ENCODE peak calls at places on chromosomes 13 and 19, in seven cellular contexts. One of them, this sample, is unnamed. For H3K9me3, the result is how much of the 10 kb centered on the place peaks cover.

GRCh38 chr19:5621311-5621944 is 1.1 kb downstream of the SAFB2 start:
- DNase-seq in AG04450: no peak
- DNase-seq in CD4-positive, alpha-beta T cell: no peak
- DNase-seq in ovary: peak
- DNase-seq in Caco-2: no peak
- DNase-seq in psoas muscle: no peak
- DNase-seq in stomach: peak
- DNase-seq in this sample: no peak

GRCh38 chr13:38707433-38707832 is 20.6 kb downstream of the FREM2 start:
- DNase-seq in psoas muscle: no peak
- DNase-seq in Caco-2: no peak
- DNase-seq in AG04450: no peak
- DNase-seq in stomach: no peak
- DNase-seq in CD4-positive, alpha-beta T cell: no peak
- DNase-seq in ovary: no peak
- DNase-seq in this sample: no peak

GRCh38 chr13:36395280-36395679 is 37.0 kb upstream of the CCNA1 start:
- DNase-seq in ovary: no peak
- DNase-seq in AG04450: peak
- DNase-seq in psoas muscle: no peak
- DNase-seq in CD4-positive, alpha-beta T cell: no peak
- DNase-seq in Caco-2: no peak
- DNase-seq in stomach: no peak
- DNase-seq in this sample: no peak

GRCh38 chr13:109206616-109207015 is 577.2 kb downstream of the MYO16 start:
- DNase-seq in Caco-2: no peak
- DNase-seq in AG04450: no peak
- DNase-seq in psoas muscle: no peak
- DNase-seq in stomach: no peak
- DNase-seq in ovary: no peak
- DNase-seq in CD4-positive, alpha-beta T cell: no peak
- DNase-seq in this sample: no peak

GRCh38 chr13:52906122-52906903 is 57.9 kb upstream of the PCDH8 start:
- DNase-seq in stomach: no peak
- DNase-seq in ovary: no peak
- DNase-seq in psoas muscle: no peak
- DNase-seq in Caco-2: no peak
- DNase-seq in AG04450: no peak
- DNase-seq in CD4-positive, alpha-beta T cell: no peak
- DNase-seq in this sample: no peak

GRCh38 chr13:90135558-90135957 is 1211.9 kb upstream of the MIR17HG start:
- DNase-seq in Caco-2: no peak
- DNase-seq in ovary: no peak
- DNase-seq in CD4-positive, alpha-beta T cell: no peak
- DNase-seq in stomach: no peak
- DNase-seq in AG04450: no peak
- DNase-seq in psoas muscle: no peak
- DNase-seq in this sample: no peak

GRCh38 chr19:6717036-6717435 is 3.4 kb downstream of the C3 start:
- DNase-seq in Caco-2: no peak
- DNase-seq in stomach: no peak
- DNase-seq in ovary: no peak
- DNase-seq in CD4-positive, alpha-beta T cell: no peak
- DNase-seq in AG04450: no peak
- DNase-seq in psoas muscle: no peak
- DNase-seq in this sample: no peak

GRCh38 chr19:3534375-3535234 is 4.4 kb upstream of the TEKTIP1 start:
- DNase-seq in ovary: no peak
- DNase-seq in Caco-2: no peak
- DNase-seq in stomach: no peak
- DNase-seq in CD4-positive, alpha-beta T cell: no peak
- DNase-seq in psoas muscle: no peak
- DNase-seq in AG04450: no peak
- DNase-seq in this sample: no peak

GRCh38 chr13:81568824-81569223 is 1227.9 kb upstream of the SPRY2 start:
- DNase-seq in psoas muscle: no peak
- DNase-seq in stomach: no peak
- DNase-seq in ovary: no peak
- DNase-seq in CD4-positive, alpha-beta T cell: no peak
- DNase-seq in AG04450: no peak
- DNase-seq in Caco-2: no peak
- DNase-seq in this sample: no peak

GRCh38 chr13:44243198-44243852 is 130.3 kb upstream of the SERP2 start:
- DNase-seq in stomach: peak
- DNase-seq in CD4-positive, alpha-beta T cell: no peak
- DNase-seq in AG04450: no peak
- DNase-seq in psoas muscle: peak
- DNase-seq in ovary: no peak
- DNase-seq in Caco-2: peak
- DNase-seq in this sample: peak

GRCh38 chr19:10433131-10433536 is 12.8 kb downstream of the PDE4A start:
- DNase-seq in psoas muscle: no peak
- DNase-seq in CD4-positive, alpha-beta T cell: no peak
- DNase-seq in ovary: no peak
- DNase-seq in Caco-2: no peak
- DNase-seq in AG04450: no peak
- DNase-seq in stomach: peak
- DNase-seq in this sample: peak

GRCh38 chr13:99545979-99546378 is 44.7 kb downstream of the TM9SF2 start:
- DNase-seq in AG04450: no peak
- DNase-seq in ovary: no peak
- DNase-seq in stomach: no peak
- DNase-seq in psoas muscle: no peak
- DNase-seq in Caco-2: no peak
- DNase-seq in CD4-positive, alpha-beta T cell: no peak
- DNase-seq in this sample: no peak

GRCh38 chr19:16496613-16496983 is 404 bp downstream of the C19orf44 start:
- DNase-seq in CD4-positive, alpha-beta T cell: no peak
- DNase-seq in AG04450: no peak
- DNase-seq in ovary: peak
- DNase-seq in psoas muscle: peak
- DNase-seq in stomach: peak
- DNase-seq in Caco-2: no peak
- DNase-seq in this sample: no peak

GRCh38 chr19:58560921-58561320 is 2.5 kb upstream of the UBE2M start:
- DNase-seq in Caco-2: no peak
- DNase-seq in psoas muscle: no peak
- DNase-seq in AG04450: no peak
- DNase-seq in CD4-positive, alpha-beta T cell: no peak
- DNase-seq in ovary: no peak
- DNase-seq in stomach: no peak
- DNase-seq in this sample: no peak

GRCh38 chr13:47865883-47866282 is 135.2 kb downstream of the SUCLA2 start:
- DNase-seq in ovary: no peak
- DNase-seq in CD4-positive, alpha-beta T cell: no peak
- DNase-seq in psoas muscle: no peak
- DNase-seq in stomach: no peak
- DNase-seq in AG04450: no peak
- DNase-seq in Caco-2: no peak
- DNase-seq in this sample: no peak

GRCh38 chr13:27927444-27928352 is 7.9 kb downstream of the PDX1 start:
- DNase-seq in psoas muscle: no peak
- DNase-seq in Caco-2: no peak
- DNase-seq in ovary: no peak
- DNase-seq in CD4-positive, alpha-beta T cell: no peak
- DNase-seq in AG04450: no peak
- DNase-seq in stomach: no peak
- DNase-seq in this sample: no peak

GRCh38 chr13:113820813-113821651 is 42.8 kb downstream of the GAS6 start:
- DNase-seq in ovary: peak
- DNase-seq in Caco-2: no peak
- DNase-seq in stomach: no peak
- DNase-seq in psoas muscle: peak
- DNase-seq in AG04450: peak
- DNase-seq in CD4-positive, alpha-beta T cell: no peak
- DNase-seq in this sample: no peak

GRCh38 chr13:103788061-103788652 is 721.9 kb upstream of the SLC10A2 start:
- DNase-seq in stomach: no peak
- DNase-seq in psoas muscle: no peak
- DNase-seq in CD4-positive, alpha-beta T cell: no peak
- DNase-seq in AG04450: no peak
- DNase-seq in Caco-2: no peak
- DNase-seq in ovary: no peak
- DNase-seq in this sample: no peak

GRCh38 chr13:31250435-31250834 is 50.7 kb downstream of the B3GLCT start:
- DNase-seq in ovary: no peak
- DNase-seq in stomach: no peak
- DNase-seq in psoas muscle: no peak
- DNase-seq in Caco-2: no peak
- DNase-seq in AG04450: no peak
- DNase-seq in CD4-positive, alpha-beta T cell: no peak
- DNase-seq in this sample: no peak

GRCh38 chr13:98761126-98761978 is 8.9 kb upstream of the SLC15A1 start:
- DNase-seq in Caco-2: no peak
- DNase-seq in AG04450: peak
- DNase-seq in CD4-positive, alpha-beta T cell: no peak
- DNase-seq in stomach: peak
- DNase-seq in psoas muscle: no peak
- DNase-seq in ovary: no peak
- DNase-seq in this sample: peak

GRCh38 chr13:107834268-107834667 is 381.1 kb downstream of the LIG4 start:
- DNase-seq in psoas muscle: no peak
- DNase-seq in stomach: no peak
- DNase-seq in Caco-2: no peak
- DNase-seq in CD4-positive, alpha-beta T cell: no peak
- DNase-seq in ovary: no peak
- DNase-seq in AG04450: no peak
- DNase-seq in this sample: no peak

GRCh38 chr19:6464070-6464873 is at the start of gene CRB3:
- DNase-seq in CD4-positive, alpha-beta T cell: peak
- DNase-seq in psoas muscle: peak
- DNase-seq in Caco-2: peak
- DNase-seq in AG04450: no peak
- DNase-seq in stomach: peak
- DNase-seq in ovary: peak
- DNase-seq in this sample: peak

GRCh38 chr13:93224545-93224944 is 2.1 kb upstream of the GPC6 start:
- DNase-seq in CD4-positive, alpha-beta T cell: no peak
- DNase-seq in psoas muscle: no peak
- DNase-seq in ovary: no peak
- DNase-seq in AG04450: no peak
- DNase-seq in Caco-2: peak
- DNase-seq in stomach: no peak
- DNase-seq in this sample: no peak

GRCh38 chr19:56142897-56143434 is 1.9 kb downstream of the ZNF444 start:
- DNase-seq in AG04450: no peak
- DNase-seq in psoas muscle: no peak
- DNase-seq in Caco-2: no peak
- DNase-seq in CD4-positive, alpha-beta T cell: no peak
- DNase-seq in ovary: no peak
- DNase-seq in stomach: no peak
- DNase-seq in this sample: no peak

GRCh38 chr19:56139847-56140582 is 1.1 kb upstream of the ZNF444 start:
- DNase-seq in AG04450: no peak
- DNase-seq in ovary: no peak
- DNase-seq in CD4-positive, alpha-beta T cell: no peak
- DNase-seq in Caco-2: no peak
- DNase-seq in stomach: no peak
- DNase-seq in psoas muscle: no peak
- DNase-seq in this sample: no peak

GRCh38 chr19:56142087-56142787 is 1.1 kb downstream of the ZNF444 start:
- DNase-seq in stomach: peak
- DNase-seq in CD4-positive, alpha-beta T cell: no peak
- DNase-seq in psoas muscle: no peak
- DNase-seq in AG04450: no peak
- DNase-seq in ovary: no peak
- DNase-seq in Caco-2: peak
- DNase-seq in this sample: peak

GRCh38 chr19:56140583-56141415 is at the start of gene ZNF444:
- DNase-seq in CD4-positive, alpha-beta T cell: peak
- DNase-seq in AG04450: peak
- DNase-seq in stomach: peak
- DNase-seq in Caco-2: peak
- DNase-seq in psoas muscle: peak
- DNase-seq in ovary: peak
- DNase-seq in this sample: peak

DNA sequence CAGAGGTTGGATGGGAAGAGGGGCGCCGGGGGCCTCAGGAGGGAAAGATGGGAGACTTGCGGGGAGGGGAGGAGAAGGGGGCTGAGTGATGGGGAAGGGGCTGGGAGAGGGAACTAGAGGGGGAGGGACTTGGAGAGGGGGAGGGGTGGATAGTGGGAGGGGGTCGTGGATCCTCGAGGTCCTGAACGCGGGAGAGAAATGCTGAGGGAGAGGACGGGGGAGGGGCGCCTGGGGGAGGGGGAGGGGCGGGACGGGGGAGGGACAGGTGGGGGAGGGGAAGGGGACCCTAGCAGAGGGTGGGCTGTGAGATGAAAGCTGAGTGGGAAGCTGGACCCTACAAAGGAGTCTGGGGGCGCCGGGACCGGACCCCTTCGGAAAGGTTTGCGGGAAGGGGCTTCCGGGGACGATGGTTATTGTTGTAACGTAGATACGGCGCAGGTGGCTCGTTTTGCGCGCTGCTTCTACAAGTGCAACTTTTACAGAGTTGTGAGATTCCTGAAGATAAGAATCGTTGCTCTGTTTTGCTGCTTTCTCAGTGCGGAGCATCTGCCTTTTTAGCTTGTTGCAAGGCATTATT is 417 bp downstream of the ZNF444 start:
- DNase-seq in Caco-2: peak
- DNase-seq in psoas muscle: no peak
- DNase-seq in CD4-positive, alpha-beta T cell: no peak
- DNase-seq in AG04450: no peak
- DNase-seq in ovary: no peak
- DNase-seq in stomach: no peak
- DNase-seq in this sample: peak
- H3K9me3 ChIP-seq in Caco-2: under half
- H3K9me3 ChIP-seq in psoas muscle: under half
- H3K9me3 ChIP-seq in CD4-positive, alpha-beta T cell: under half
- H3K9me3 ChIP-seq in AG04450: under half
- H3K9me3 ChIP-seq in ovary: under half
- H3K9me3 ChIP-seq in stomach: under half
- H3K9me3 ChIP-seq in this sample: under half

GRCh38 chr13:41962994-41963393 is 2.1 kb upstream of the VWA8 start:
- DNase-seq in stomach: no peak
- DNase-seq in CD4-positive, alpha-beta T cell: no peak
- DNase-seq in psoas muscle: no peak
- DNase-seq in ovary: no peak
- DNase-seq in Caco-2: no peak
- DNase-seq in AG04450: no peak
- DNase-seq in this sample: no peak
- H3K9me3 ChIP-seq in stomach: under half
- H3K9me3 ChIP-seq in CD4-positive, alpha-beta T cell: under half
- H3K9me3 ChIP-seq in psoas muscle: under half
- H3K9me3 ChIP-seq in ovary: under half
- H3K9me3 ChIP-seq in Caco-2: under half
- H3K9me3 ChIP-seq in AG04450: under half
- H3K9me3 ChIP-seq in this sample: under half

GRCh38 chr19:36821758-36822157 is 16.4 kb downstream of the ZNF790 start:
- DNase-seq in AG04450: no peak
- DNase-seq in Caco-2: no peak
- DNase-seq in stomach: no peak
- DNase-seq in CD4-positive, alpha-beta T cell: no peak
- DNase-seq in psoas muscle: no peak
- DNase-seq in ovary: no peak
- DNase-seq in this sample: no peak

GRCh38 chr19:36819130-36819630 is 19.0 kb downstream of the ZNF790 start:
- DNase-seq in Caco-2: no peak
- DNase-seq in stomach: no peak
- DNase-seq in ovary: no peak
- DNase-seq in psoas muscle: no peak
- DNase-seq in AG04450: no peak
- DNase-seq in CD4-positive, alpha-beta T cell: no peak
- DNase-seq in this sample: no peak
- H3K9me3 ChIP-seq in Caco-2: under half
- H3K9me3 ChIP-seq in stomach: half or more
- H3K9me3 ChIP-seq in ovary: half or more
- H3K9me3 ChIP-seq in psoas muscle: half or more
- H3K9me3 ChIP-seq in AG04450: half or more
- H3K9me3 ChIP-seq in CD4-positive, alpha-beta T cell: half or more
- H3K9me3 ChIP-seq in this sample: half or more

GRCh38 chr19:11843741-11844140 is 4.8 kb upstream of the ZNF439 start:
- DNase-seq in AG04450: no peak
- DNase-seq in psoas muscle: no peak
- DNase-seq in Caco-2: no peak
- DNase-seq in ovary: no peak
- DNase-seq in CD4-positive, alpha-beta T cell: no peak
- DNase-seq in stomach: no peak
- DNase-seq in this sample: no peak
- H3K9me3 ChIP-seq in AG04450: under half
- H3K9me3 ChIP-seq in psoas muscle: under half
- H3K9me3 ChIP-seq in Caco-2: under half
- H3K9me3 ChIP-seq in ovary: under half
- H3K9me3 ChIP-seq in CD4-positive, alpha-beta T cell: under half
- H3K9me3 ChIP-seq in stomach: under half
- H3K9me3 ChIP-seq in this sample: under half

This sample was measured in body of pancreas.